ENCODE peak calls at places on chromosomes 13 and 19, in ten cellular contexts. F is endodermal cell; L is cardiac muscle cell; R is Panc1; U is CD8-positive, alpha-beta T cell; C is right lobe of liver; K is brain microvascular endothelial cell; N is esophagus squamous epithelium; S is fibroblast of the aortic adventitia; Q is NB4. Y is an unnamed sample.

GRCh38 chr13:18739310-18739709 is 442.3 kb downstream of the TUBA3C start:
- DNase-seq in F (no peak), L (no peak), R (no peak), U (no peak), C (no peak), K (no peak), N (no peak), S (no peak), Q (no peak), Y (no peak)

GRCh38 chr19:29380581-29380980 is 145.2 kb upstream of the VSTM2B start:
- DNase-seq in F (peak; percentile 22), L (no peak), R (no peak), U (no peak), C (peak; percentile 15), K (no peak), N (no peak), S (no peak), Q (no peak), Y (peak; percentile 14)

GRCh38 chr13:87255394-87255793 is 415.8 kb upstream of the SLITRK5 start:
- DNase-seq in F (no peak), L (no peak), R (no peak), U (no peak), C (no peak), K (no peak), N (no peak), S (no peak), Q (no peak), Y (no peak)

GRCh38 chr13:94411747-94412146 is 67.7 kb downstream of the DCT start:
- DNase-seq in F (no peak), L (no peak), R (no peak), U (no peak), C (no peak), K (no peak), N (no peak), S (no peak), Q (no peak), Y (no peak)

GRCh38 chr19:13102416-13102665 is 317 bp downstream of the LYL1 start:
- DNase-seq in F (no peak), L (no peak), R (no peak), U (no peak), C (no peak), K (no peak), N (no peak), S (no peak), Q (no peak), Y (no peak)

GRCh38 chr19:38549061-38549460 is 68.7 kb downstream of the MAP4K1 start:
- DNase-seq in F (no peak), L (no peak), R (no peak), U (no peak), C (no peak), K (no peak), N (no peak), S (no peak), Q (no peak), Y (no peak)

GRCh38 chr19:31639306-31639705 is 290.1 kb upstream of the TSHZ3 start:
- DNase-seq in F (no peak), L (peak; percentile 3), R (no peak), U (no peak), C (no peak), K (peak; percentile 44), N (no peak), S (no peak), Q (peak; percentile 1), Y (no peak)

GRCh38 chr13:110420626-110421025 is 113.5 kb downstream of the COL4A2 start:
- DNase-seq in F (no peak), L (no peak), R (no peak), U (no peak), C (no peak), K (no peak), N (no peak), S (no peak), Q (no peak), Y (no peak)

GRCh38 chr13:112449545-112449930 is 73.4 kb downstream of the SPACA7 start:
- DNase-seq in F (peak; percentile 36), L (no peak), R (no peak), U (no peak), C (no peak), K (no peak), N (no peak), S (no peak), Q (no peak), Y (no peak)

GRCh38 chr13:113638806-113639205 is 19.2 kb downstream of the ATP4B start:
- DNase-seq in F (peak; percentile 17), L (no peak), R (no peak), U (no peak), C (peak; percentile 14), K (no peak), N (no peak), S (no peak), Q (no peak), Y (no peak)

GRCh38 chr13:99269627-99270252 is 11.6 kb upstream of the GPR18 start:
- DNase-seq in F (no peak), L (peak; percentile 78), R (peak; percentile 2), U (no peak), C (no peak), K (peak; percentile 47), N (no peak), S (peak; percentile 78), Q (peak; percentile 65), Y (no peak)

GRCh38 chr13:29548722-29549446 is 46.6 kb downstream of the SLC7A1 start:
- DNase-seq in F (peak; percentile 39), L (peak; percentile 26), R (no peak), U (no peak), C (no peak), K (peak; percentile 78), N (no peak), S (peak; percentile 30), Q (no peak), Y (no peak)
- H3K4me3 ChIP-seq in F (no peak overlapping the region), L (no peak overlapping the region), R (no peak overlapping the region), U (no peak overlapping the region), C (no peak overlapping the region), K (no peak overlapping the region), N (no peak overlapping the region), S (no peak overlapping the region), Q (no peak overlapping the region), Y (no peak overlapping the region)

GRCh38 chr19:10701955-10702307 is 692 bp downstream of the QTRT1 start:
- DNase-seq in F (peak; percentile 84), L (no peak), R (no peak), U (no peak), C (no peak), K (no peak), N (no peak), S (no peak), Q (peak; percentile 92), Y (no peak)
- TF ChIP-seq CTCF in F (peak; percentile 35), L (no peak), R (no peak), U (no peak), C (no peak), K (no peak), N (no peak), S (no peak), Q (peak; percentile 59), Y (no peak)

DNA sequence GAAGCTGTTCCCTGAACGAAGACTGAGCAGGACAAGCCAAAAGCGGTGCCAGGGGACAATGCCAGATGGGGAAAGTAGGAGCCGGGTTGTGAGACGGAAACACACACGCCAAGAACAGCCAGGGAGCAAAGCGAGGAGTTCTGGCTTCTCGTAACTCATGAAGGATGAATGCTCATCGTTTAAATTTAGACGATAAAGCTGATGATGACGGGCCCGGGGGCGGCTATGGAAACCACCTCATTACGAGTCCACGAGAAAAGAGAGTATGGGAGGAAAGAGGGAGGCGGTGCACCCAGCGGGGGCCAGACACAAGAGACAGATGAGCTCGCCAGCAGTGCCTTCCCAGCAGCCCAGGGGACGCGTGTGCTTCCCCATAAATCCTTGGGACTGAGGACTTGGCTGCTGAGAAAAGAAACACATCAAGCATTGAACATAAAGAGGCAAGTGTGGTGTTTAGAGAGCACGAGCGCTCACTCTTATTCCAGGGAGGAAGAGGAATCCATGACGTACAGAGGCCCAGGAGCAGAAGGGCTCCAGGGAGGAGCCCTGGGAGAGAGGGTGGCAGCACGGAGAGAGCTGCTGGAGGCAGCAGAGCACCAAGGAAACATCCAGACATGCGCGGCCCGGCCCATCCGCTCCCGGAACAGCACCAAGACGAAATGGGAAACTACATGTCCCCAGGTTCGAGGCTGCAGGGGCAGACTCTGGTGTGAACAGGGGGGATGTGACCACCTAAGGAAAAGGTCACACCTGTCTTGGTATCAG is 70.7 kb downstream of the EPS15L1 start:
- DNase-seq in F (no peak), L (no peak), R (no peak), U (no peak), C (peak; percentile 44), K (no peak), N (no peak), S (peak; percentile 16), Q (no peak), Y (no peak)
- H3K4me3 ChIP-seq in F (no peak overlapping the region), L (no peak overlapping the region), R (no peak overlapping the region), U (no peak overlapping the region), C (no peak overlapping the region), K (no peak overlapping the region), N (no peak overlapping the region), S (no peak overlapping the region), Q (no peak overlapping the region), Y (no peak overlapping the region)

GRCh38 chr19:17206736-17207581 is 8.2 kb upstream of the USE1 start:
- DNase-seq in F (no peak), L (no peak), R (no peak), U (no peak), C (no peak), K (no peak), N (no peak), S (no peak), Q (no peak), Y (no peak)

GRCh38 chr19:17209126-17210036 is 5.8 kb upstream of the USE1 start:
- DNase-seq in F (peak; percentile 100), L (peak; percentile 34), R (no peak), U (no peak), C (no peak), K (no peak), N (no peak), S (no peak), Q (peak; percentile 76), Y (no peak)

GRCh38 chr19:17202249-17202648 is 12.9 kb upstream of the USE1 start:
- DNase-seq in F (peak; percentile 67), L (no peak), R (no peak), U (no peak), C (no peak), K (no peak), N (no peak), S (no peak), Q (no peak), Y (no peak)

GRCh38 chr19:17202713-17203112 is 12.4 kb upstream of the USE1 start:
- DNase-seq in F (no peak), L (no peak), R (no peak), U (no peak), C (no peak), K (no peak), N (no peak), S (no peak), Q (no peak), Y (no peak)

DNA sequence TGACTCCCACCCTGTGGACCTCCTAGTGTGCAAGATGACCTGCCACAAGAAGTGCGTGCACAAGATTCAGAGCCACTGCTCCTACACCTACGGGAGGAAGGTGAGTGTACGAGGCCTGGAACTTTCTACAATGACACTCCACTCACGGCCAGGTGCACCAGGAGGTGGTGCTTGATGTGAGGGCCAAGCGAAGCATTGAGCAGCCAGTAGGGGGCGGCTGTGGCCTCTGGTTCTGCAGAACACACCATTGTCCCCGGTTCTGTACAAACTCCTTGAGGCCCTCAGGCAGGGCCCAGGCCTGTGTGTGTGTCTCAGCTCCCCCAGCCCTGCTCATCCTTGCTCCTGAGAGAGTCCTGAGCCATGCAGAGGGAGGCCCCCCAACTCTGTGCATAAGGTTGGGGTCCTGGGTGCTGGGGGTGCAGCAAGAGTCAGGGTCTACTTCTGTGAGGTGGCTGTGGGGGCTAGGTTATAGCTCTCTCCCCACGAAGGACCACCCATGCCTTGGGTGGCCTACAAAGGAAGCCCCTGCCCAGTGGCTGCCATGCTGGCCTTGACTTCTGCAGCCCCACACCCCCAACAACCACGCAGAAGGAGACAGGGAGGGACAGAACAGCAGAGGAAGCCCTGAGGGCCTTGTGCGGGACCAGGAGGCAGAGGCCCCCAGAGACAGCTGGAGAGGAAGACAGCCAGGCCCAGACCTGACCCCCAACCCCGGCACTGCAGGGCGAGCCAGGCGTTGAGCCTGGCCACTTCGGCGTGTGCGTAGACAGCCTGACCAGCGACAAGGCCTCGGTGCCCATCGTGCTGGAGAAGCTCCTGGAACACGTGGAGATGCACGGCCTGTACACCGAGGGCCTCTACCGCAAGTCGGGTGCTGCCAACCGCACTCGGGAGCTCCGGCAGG is 9.7 kb upstream of the USE1 start:
- DNase-seq in F (peak; percentile 92), L (peak; percentile 72), R (no peak), U (peak; percentile 37), C (no peak), K (peak; percentile 29), N (no peak), S (peak; percentile 60), Q (peak; percentile 67), Y (peak; percentile 82)
- TF ChIP-seq CTCF in F (peak; percentile 91), L (peak; percentile 76), R (peak; percentile 77), U (peak; percentile 35), C (peak; percentile 79), K (peak; percentile 83), N (peak; percentile 71), S (peak; percentile 73), Q (peak; percentile 83), Y (peak; percentile 76)